ENCODE peak calls at places on chromosome 15, in five cellular contexts. X is AG08396; A is activated CD4-positive, alpha-beta T cell treated with anti-CD3 and anti-CD28 coated beads, Interleukin-2, amount 50 U/mL, for 24 hours; Q is GM20000; B is H7. T is an unnamed sample.

GRCh38 chr15:70328137-70329115 is 230.7 kb upstream of the TLE3 start:
- DNase-seq in Q (peak; percentile 55), X (peak; percentile 63), A (no peak), B (no peak), T (no peak)

GRCh38 chr15:50183112-50183794 is 1.3 kb downstream of the SLC27A2 start:
- DNase-seq in B (peak; percentile 12), Q (peak; percentile 62), X (no peak), A (no peak), T (no peak)

GRCh38 chr15:63049747-63050439 is 7.3 kb downstream of the TPM1 start:
- DNase-seq in X (no peak), B (no peak), A (no peak), Q (no peak), T (no peak)

GRCh38 chr15:63369296-63369695 is 12.3 kb downstream of the CA12 start:
- DNase-seq in X (no peak), A (no peak), B (peak; percentile 63), Q (no peak), T (no peak)

GRCh38 chr15:88252441-88252840 is 4.1 kb downstream of the NTRK3 start:
- DNase-seq in Q (no peak), B (no peak), A (no peak), X (no peak), T (no peak)

GRCh38 chr15:55628369-55628730 is 40.2 kb upstream of the PYGO1 start:
- DNase-seq in B (no peak), A (no peak), Q (no peak), X (no peak), T (no peak)

GRCh38 chr15:73389539-73389938 is 20.8 kb upstream of the HCN4 start:
- DNase-seq in Q (no peak), A (no peak), X (no peak), B (peak; percentile 28), T (no peak)

GRCh38 chr15:75131269-75131643 is 70.4 kb upstream of the C15orf39 start:
- DNase-seq in X (no peak), B (no peak), A (no peak), Q (no peak), T (no peak)

GRCh38 chr15:96583671-96584070 is 253.2 kb downstream of the NR2F2 start:
- DNase-seq in X (no peak), B (no peak), A (no peak), Q (no peak), T (no peak)

GRCh38 chr15:69313437-69314000 is 14.8 kb downstream of the PAQR5 start:
- DNase-seq in B (no peak), Q (no peak), A (no peak), X (no peak), T (no peak)

GRCh38 chr15:74869726-74870407 is 3.3 kb downstream of the SCAMP2 start:
- DNase-seq in X (peak; percentile 41), A (no peak), Q (peak; percentile 80), B (no peak), T (no peak)

GRCh38 chr15:40136470-40136869 is 24.4 kb upstream of the BUB1B start:
- DNase-seq in Q (no peak), X (no peak), B (no peak), A (no peak), T (no peak)

GRCh38 chr15:35671197-35671596 is 125.2 kb upstream of the DPH6 start:
- DNase-seq in B (no peak), X (no peak), Q (no peak), A (no peak), T (no peak)

GRCh38 chr15:99446565-99447496 is 119.0 kb upstream of the MEF2A start:
- DNase-seq in A (no peak), B (peak; percentile 52), Q (peak; percentile 9), X (no peak), T (no peak)

GRCh38 chr15:74405823-74406222 is 27.9 kb downstream of the SEMA7A start:
- DNase-seq in Q (no peak), A (no peak), X (no peak), B (no peak), T (no peak)

GRCh38 chr15:42826251-42826890 is 89.4 kb upstream of the CDAN1 start:
- DNase-seq in B (no peak), Q (no peak), A (no peak), X (no peak), T (no peak)

GRCh38 chr15:60721706-60722105 is 242.8 kb upstream of the ICE2 start:
- DNase-seq in X (peak; percentile 50), Q (no peak), B (no peak), A (no peak), T (no peak)

GRCh38 chr15:101049856-101050646 is 130.9 kb downstream of the LRRK1 start:
- DNase-seq in Q (no peak), B (peak; percentile 41), A (no peak), X (no peak), T (no peak)

GRCh38 chr15:27410986-27411385 is 440.0 kb downstream of the GABRG3 start:
- DNase-seq in Q (no peak), B (no peak), X (no peak), A (no peak), T (no peak)

GRCh38 chr15:22956980-22957264 is 23.2 kb downstream of the CYFIP1 start:
- DNase-seq in Q (no peak), B (peak; percentile 18), X (no peak), A (no peak), T (no peak)

GRCh38 chr15:92846716-92847115 is 53.4 kb upstream of the CHD2 start:
- DNase-seq in A (no peak), X (no peak), Q (no peak), B (no peak), T (no peak)